ENCODE peak calls at places on chromosome 21, in nine cellular contexts. M is neural progenitor cell; E is tibial nerve; Q is hepatocyte; T is BJ; H is CD8-positive, alpha-beta T cell; D is bronchial epithelial cell; A is OCI-LY7; I is A673. P is an unnamed sample.
A peak's percentile ranks its signal among the peaks of the same experiment; 100 is the strongest.

GRCh38 chr21:25963186-25963585 is 207.4 kb downstream of the APP start:
- DNase-seq in M (no peak), E (no peak), Q (no peak), T (no peak), H (no peak), D (peak; percentile 84), A (no peak), I (peak; percentile 62), P (peak; percentile 76)

GRCh38 chr21:32768530-32768929 is 3.0 kb downstream of the PAXBP1 start:
- DNase-seq in M (no peak), E (no peak), Q (no peak), T (no peak), H (no peak), D (no peak), A (no peak), I (no peak), P (no peak)

GRCh38 chr21:35227774-35228173 is 178.7 kb upstream of the RUNX1 start:
- DNase-seq in M (no peak), E (no peak), Q (no peak), T (no peak), H (no peak), D (no peak), A (peak; percentile 95), I (no peak), P (no peak)

GRCh38 chr21:27371688-27372331 is 404.9 kb upstream of the ADAMTS5 start:
- DNase-seq in M (no peak), E (no peak), Q (no peak), T (no peak), H (no peak), D (peak; percentile 31), A (no peak), I (no peak), P (no peak)

GRCh38 chr21:41283211-41283818 is 33.3 kb upstream of the FAM3B start:
- DNase-seq in M (peak; percentile 81), E (no peak), Q (peak; percentile 89), T (peak; percentile 46), H (peak; percentile 33), D (peak; percentile 80), A (peak; percentile 85), I (peak; percentile 70), P (peak; percentile 51)

GRCh38 chr21:23543334-23543733 is 2063.9 kb downstream of the MRPL39 start:
- DNase-seq in M (no peak), E (no peak), Q (no peak), T (no peak), H (no peak), D (no peak), A (no peak), I (no peak), P (no peak)

GRCh38 chr21:35810431-35810970 is 249.8 kb downstream of the SETD4 start:
- DNase-seq in M (no peak), E (no peak), Q (no peak), T (no peak), H (no peak), D (no peak), A (no peak), I (no peak), P (no peak)

GRCh38 chr21:15051652-15052554 is 12.9 kb downstream of the NRIP1 start:
- DNase-seq in M (no peak), E (no peak), Q (peak; percentile 26), T (no peak), H (no peak), D (no peak), A (no peak), I (peak; percentile 63), P (no peak)

GRCh38 chr21:26001356-26001755 is 169.2 kb downstream of the APP start:
- DNase-seq in M (no peak), E (no peak), Q (no peak), T (no peak), H (no peak), D (no peak), A (peak; percentile 21), I (no peak), P (no peak)

GRCh38 chr21:25970254-25970930 is 200.2 kb downstream of the APP start:
- DNase-seq in M (no peak), E (no peak), Q (no peak), T (no peak), H (no peak), D (no peak), A (no peak), I (peak; percentile 68), P (no peak)

GRCh38 chr21:45877160-45877438 is 104.5 kb upstream of the COL6A1 start:
- DNase-seq in M (no peak), E (no peak), Q (no peak), T (no peak), H (no peak), D (no peak), A (no peak), I (no peak), P (no peak)

GRCh38 chr21:45877821-45878469 is 103.6 kb upstream of the COL6A1 start:
- DNase-seq in M (no peak), E (no peak), Q (no peak), T (no peak), H (no peak), D (no peak), A (no peak), I (peak; percentile 15), P (no peak)

GRCh38 chr21:45875416-45875760 is 106.2 kb upstream of the COL6A1 start:
- DNase-seq in M (no peak), E (no peak), Q (no peak), T (no peak), H (no peak), D (no peak), A (no peak), I (no peak), P (no peak)

GRCh38 chr21:45875881-45876280 is 105.7 kb upstream of the COL6A1 start:
- DNase-seq in M (no peak), E (no peak), Q (no peak), T (no peak), H (no peak), D (no peak), A (no peak), I (no peak), P (no peak)

DNA sequence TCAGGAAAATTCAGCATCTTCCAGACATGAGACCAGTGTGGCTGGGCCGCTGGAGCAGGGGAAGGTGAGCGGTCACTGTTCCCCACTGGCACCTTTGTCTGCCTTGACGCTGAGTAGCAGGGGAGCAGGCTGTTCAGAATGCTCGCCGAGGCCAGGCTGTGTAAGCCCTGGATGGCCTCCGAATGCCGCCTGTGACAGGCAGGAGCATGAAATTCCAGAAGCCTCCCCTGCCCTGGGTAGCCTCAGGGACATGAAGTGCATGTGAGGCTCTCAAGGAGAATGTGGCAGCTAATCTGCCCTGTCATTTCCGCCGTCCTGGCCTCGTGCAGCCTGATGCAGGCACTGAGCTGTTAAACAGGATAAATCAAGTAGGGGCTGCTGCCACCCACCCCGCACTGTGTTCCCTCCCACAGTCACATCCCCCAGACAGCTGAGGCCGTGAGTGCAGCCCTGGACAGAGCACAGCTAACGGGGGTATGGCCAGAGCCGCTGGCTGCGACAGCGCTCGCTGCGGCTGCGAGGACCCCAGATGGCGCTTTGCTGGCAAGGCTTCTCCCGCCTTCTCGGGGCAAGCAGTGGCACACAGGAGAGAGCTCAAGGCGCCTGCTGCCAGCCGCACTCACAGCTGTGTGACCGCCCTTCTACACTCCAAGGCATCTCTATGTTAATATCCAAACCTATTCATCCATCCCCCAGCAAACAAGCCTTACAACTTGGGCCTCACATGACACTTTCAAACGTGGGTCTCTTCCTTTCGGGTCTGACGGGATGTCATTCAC is 105.0 kb upstream of the COL6A1 start:
- DNase-seq in M (peak; percentile 41), E (no peak), Q (no peak), T (no peak), H (no peak), D (no peak), A (no peak), I (no peak), P (no peak)
- TF ChIP-seq CTCF in M (no peak), E (no peak), Q (no peak), T (no peak), H (no peak), D (no peak), A (no peak), I (no peak), P (no peak)

GRCh38 chr21:45018131-45019075 is 56.0 kb upstream of the ADARB1 start:
- DNase-seq in M (peak; percentile 25), E (no peak), Q (peak; percentile 56), T (no peak), H (no peak), D (no peak), A (no peak), I (peak; percentile 21), P (no peak)
- H3K4me3 ChIP-seq in M (peak overlapping the region; percentile 40), E (peak overlapping the region; percentile 43), Q (peak overlapping the region; percentile 23), T (peak overlapping the region; percentile 39), H (peak overlapping the region; percentile 8), D (peak overlapping the region; percentile 36), A (no peak overlapping the region), I (peak overlapping the region; percentile 35), P (peak overlapping the region; percentile 44)

GRCh38 chr21:38166214-38166547 is 90.6 kb upstream of the KCNJ15 start:
- DNase-seq in M (no peak), E (no peak), Q (no peak), T (no peak), H (no peak), D (no peak), A (no peak), I (no peak), P (no peak)

GRCh38 chr21:38167345-38167744 is 89.4 kb upstream of the KCNJ15 start:
- DNase-seq in M (no peak), E (no peak), Q (no peak), T (no peak), H (no peak), D (no peak), A (no peak), I (no peak), P (no peak)

GRCh38 chr21:38171723-38172344 is 85.0 kb upstream of the KCNJ15 start:
- DNase-seq in M (peak; percentile 72), E (no peak), Q (peak; percentile 35), T (no peak), H (no peak), D (peak; percentile 55), A (no peak), I (no peak), P (peak; percentile 59)

GRCh38 chr21:38170705-38171682 is 85.8 kb upstream of the KCNJ15 start:
- DNase-seq in M (no peak), E (no peak), Q (no peak), T (no peak), H (no peak), D (peak; percentile 52), A (no peak), I (no peak), P (peak; percentile 42)

GRCh38 chr21:38170283-38170682 is 86.5 kb upstream of the KCNJ15 start:
- DNase-seq in M (peak; percentile 59), E (no peak), Q (peak; percentile 26), T (no peak), H (no peak), D (peak; percentile 62), A (no peak), I (no peak), P (peak; percentile 33)
- TF ChIP-seq CTCF in M (peak; percentile 56), E (no peak), Q (peak; percentile 31), T (peak; percentile 26), H (no peak), D (peak; percentile 84), A (no peak), I (no peak), P (peak; percentile 84)

DNA sequence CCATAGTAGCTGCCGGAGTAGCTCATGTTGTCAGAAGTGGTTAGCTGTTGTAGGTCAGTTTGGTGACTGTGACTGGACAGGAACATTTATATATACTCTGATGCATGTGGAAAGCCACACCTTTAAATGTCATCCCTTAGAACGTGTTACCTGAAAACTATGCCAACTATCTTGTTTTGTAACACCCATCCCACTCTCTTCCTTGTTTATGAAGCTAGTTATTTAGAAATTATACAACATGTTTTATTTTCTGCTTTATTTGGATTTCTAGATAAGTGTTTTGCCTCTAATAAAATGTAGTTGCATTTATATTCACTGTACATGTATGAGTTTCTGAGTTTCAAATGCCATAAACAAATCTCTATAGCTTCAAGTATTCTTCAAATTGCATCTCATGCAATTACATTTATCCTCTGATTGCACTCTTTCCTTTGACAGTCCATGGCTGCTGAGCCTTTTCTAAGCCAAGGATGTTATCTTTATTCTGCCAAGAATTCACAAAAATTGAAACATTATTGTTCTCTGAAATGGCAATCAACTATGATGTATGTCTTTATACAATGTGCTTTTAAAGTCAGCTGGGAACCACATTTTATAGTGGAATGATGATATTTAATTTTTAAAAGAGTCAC is at the start of gene KRTAP19-7:
- DNase-seq in M (no peak), E (no peak), Q (no peak), T (no peak), H (no peak), D (no peak), A (no peak), I (no peak), P (no peak)
- H3K4me3 ChIP-seq in M (no peak within 1 kb of the TSS), E (no peak within 1 kb of the TSS), Q (no peak within 1 kb of the TSS), T (no peak within 1 kb of the TSS), H (no peak within 1 kb of the TSS), D (no peak within 1 kb of the TSS), A (no peak within 1 kb of the TSS), I (no peak within 1 kb of the TSS), P (no peak within 1 kb of the TSS)